ENCODE peak calls at places on chromosomes 6 and 20, in eight cellular contexts. A is PC-3, L is cardiac muscle cell, K is small intestine, W is spleen, X is aorta, G is pancreas, P is hepatocyte. H is an unnamed sample. For H3K4me1, the result is how much of the 10 kb centered on the place peaks cover.

GRCh38 chr6:117206951-117207687 is 58.2 kb upstream of the VGLL2 start:
- DNase-seq in A (peak), L (no peak), K (no peak), W (no peak), X (no peak), G (no peak), P (peak), H (no peak)

GRCh38 chr6:102075539-102075938 is 682.0 kb downstream of the GRIK2 start:
- DNase-seq in A (no peak), L (no peak), K (no peak), W (no peak), X (no peak), G (no peak), P (peak), H (no peak)

GRCh38 chr20:50385733-50386640 is 124.2 kb upstream of the PTPN1 start:
- DNase-seq in A (no peak), L (no peak), K (no peak), W (peak), X (peak), G (no peak), P (no peak), H (no peak)

GRCh38 chr6:111252451-111252850 is 165.1 kb downstream of the SLC16A10 start:
- DNase-seq in A (no peak), L (no peak), K (no peak), W (no peak), X (no peak), G (no peak), P (no peak), H (no peak)

GRCh38 chr6:25301358-25301757 is 22.2 kb downstream of the CARMIL1 start:
- DNase-seq in A (no peak), L (no peak), K (no peak), W (no peak), X (no peak), G (no peak), P (no peak), H (no peak)

GRCh38 chr20:16904751-16905150 is 156.6 kb downstream of the OTOR start:
- DNase-seq in A (peak), L (no peak), K (no peak), W (no peak), X (no peak), G (no peak), P (no peak), H (no peak)

GRCh38 chr6:117547688-117548621 is 54.4 kb downstream of the GOPC start:
- DNase-seq in A (no peak), L (peak), K (no peak), W (peak), X (peak), G (peak), P (no peak), H (no peak)

GRCh38 chr20:33909331-33909921 is 84.3 kb upstream of the RALY start:
- DNase-seq in A (peak), L (peak), K (no peak), W (no peak), X (no peak), G (no peak), P (peak), H (peak)

GRCh38 chr6:15561447-15562199 is 101.2 kb downstream of the DTNBP1 start:
- DNase-seq in A (no peak), L (peak), K (no peak), W (no peak), X (no peak), G (no peak), P (no peak), H (no peak)

GRCh38 chr6:133225560-133225959 is 15.6 kb upstream of the EYA4 start:
- DNase-seq in A (no peak), L (no peak), K (no peak), W (no peak), X (no peak), G (no peak), P (no peak), H (no peak)

GRCh38 chr6:109767961-109768360 is 76.9 kb downstream of the FIG4 start:
- DNase-seq in A (peak), L (peak), K (no peak), W (no peak), X (no peak), G (no peak), P (no peak), H (no peak)

GRCh38 chr6:16591681-16592549 is 169.3 kb downstream of the ATXN1 start:
- DNase-seq in A (no peak), L (no peak), K (no peak), W (no peak), X (no peak), G (no peak), P (no peak), H (no peak)

GRCh38 chr20:23995905-23996666 is 7.5 kb upstream of the GGTLC1 start:
- DNase-seq in A (peak), L (peak), K (peak), W (no peak), X (peak), G (peak), P (peak), H (no peak)

GRCh38 chr6:9699890-9700289 is 715.0 kb downstream of the TFAP2A start:
- DNase-seq in A (no peak), L (no peak), K (no peak), W (no peak), X (no peak), G (no peak), P (no peak), H (no peak)

GRCh38 chr20:1503564-1504227 is 12.5 kb upstream of the SIRPB2 start:
- DNase-seq in A (peak), L (peak), K (peak), W (peak), X (peak), G (peak), P (peak), H (peak)

GRCh38 chr6:103893082-103893481 is 966.6 kb downstream of the HACE1 start:
- DNase-seq in A (no peak), L (peak), K (no peak), W (no peak), X (no peak), G (no peak), P (peak), H (no peak)

GRCh38 chr6:26599134-26599533 is 2.4 kb downstream of the ABT1 start:
- DNase-seq in A (no peak), L (no peak), K (no peak), W (no peak), X (no peak), G (no peak), P (no peak), H (no peak)
- H3K4me1 ChIP-seq in A (under half), L (under half), K (under half), W (under half), X (under half), G (under half), P (under half), H (under half)

GRCh38 chr20:53626584-53626983 is 32.9 kb upstream of the ZNF217 start:
- DNase-seq in A (no peak), L (no peak), K (no peak), W (no peak), X (no peak), G (no peak), P (no peak), H (no peak)

GRCh38 chr20:53621482-53622246 is 28.0 kb upstream of the ZNF217 start:
- DNase-seq in A (peak), L (peak), K (peak), W (no peak), X (no peak), G (peak), P (peak), H (peak)

GRCh38 chr20:53623454-53624206 is 30.0 kb upstream of the ZNF217 start:
- DNase-seq in A (peak), L (peak), K (peak), W (peak), X (peak), G (peak), P (peak), H (peak)

GRCh38 chr20:53622247-53623114 is 28.8 kb upstream of the ZNF217 start:
- DNase-seq in A (no peak), L (peak), K (peak), W (no peak), X (no peak), G (no peak), P (peak), H (no peak)

DNA sequence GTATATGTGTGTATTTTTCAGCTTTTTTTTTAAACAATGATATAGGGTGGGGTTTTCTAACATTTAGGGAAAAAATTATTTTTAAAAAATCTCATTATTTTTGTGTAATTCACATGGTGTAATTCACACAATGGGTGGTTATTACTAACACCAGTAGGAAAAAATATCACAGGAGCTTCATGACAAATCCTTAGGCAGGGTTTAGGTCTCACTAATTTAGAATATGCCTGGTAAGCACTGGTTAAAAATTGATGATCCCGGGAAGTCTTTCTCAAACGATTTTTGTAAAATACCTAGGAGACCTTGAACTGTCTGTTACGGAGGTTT is 29.5 kb upstream of the ZNF217 start:
- DNase-seq in A (no peak), L (no peak), K (no peak), W (no peak), X (no peak), G (no peak), P (no peak), H (no peak)
- H3K27ac ChIP-seq in A (peak), L (peak), K (peak), W (peak), X (no peak), G (peak), P (peak), H (peak)

GRCh38 chr20:57394087-57395082 is 3.2 kb downstream of the RBM38 start:
- DNase-seq in A (no peak), L (no peak), K (no peak), W (peak), X (peak), G (no peak), P (no peak), H (no peak)
- H3K4me1 ChIP-seq in A (under half), L (half or more), K (under half), W (half or more), X (under half), G (under half), P (under half), H (under half)

DNA sequence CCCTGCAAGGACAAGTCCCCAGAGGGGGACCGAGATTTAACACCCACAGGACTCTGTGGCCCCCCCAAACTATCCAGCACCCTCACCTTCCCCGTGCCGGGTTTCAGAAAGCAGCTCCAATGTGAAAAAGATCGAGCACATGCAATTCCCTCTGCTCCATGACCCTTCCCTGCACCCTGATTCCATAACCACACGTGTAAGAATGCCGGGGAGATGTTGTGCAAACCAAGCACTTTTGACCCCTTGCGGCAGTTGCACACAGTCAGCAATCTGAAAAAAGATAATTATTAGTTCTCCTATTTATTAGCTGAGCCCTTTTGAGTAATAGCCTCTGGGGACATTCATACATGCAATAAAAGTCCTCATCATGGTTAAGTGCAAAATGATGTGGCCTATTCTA is 13.0 kb downstream of the FOXQ1 start:
- DNase-seq in A (peak), L (peak), K (no peak), W (no peak), X (no peak), G (no peak), P (no peak), H (no peak)
- H3K27ac ChIP-seq in A (peak), L (no peak), K (no peak), W (no peak), X (no peak), G (no peak), P (peak), H (peak)

GRCh38 chr6:39048481-39049399 is at the start of gene GLP1R:
- DNase-seq in A (no peak), L (no peak), K (no peak), W (peak), X (no peak), G (peak), P (peak), H (no peak)
- H3K4me1 ChIP-seq in A (under half), L (under half), K (under half), W (under half), X (under half), G (under half), P (under half), H (under half)